ENCODE peak calls at places on chromosomes 4 and X, in five cellular contexts. O, A, G, Z and I are unnamed samples. For H3K4me1, the result is how much of the 10 kb centered on the place peaks cover.

GRCh38 chr4:81432825-81433224 is 38.9 kb downstream of the RASGEF1B start:
- DNase-seq in O (no peak), A (no peak), G (no peak), Z (no peak), I (no peak)

GRCh38 chr4:184382189-184382846 is 92.0 kb downstream of the IRF2 start:
- DNase-seq in O (no peak), A (no peak), G (no peak), Z (no peak), I (no peak)

GRCh38 chrX:39848900-39849299 is 248.9 kb downstream of the BCOR start:
- DNase-seq in O (no peak), A (no peak), G (no peak), Z (no peak), I (no peak)

GRCh38 chr4:120692964-120693363 is 229.6 kb downstream of the PRDM5 start:
- DNase-seq in O (no peak), A (no peak), G (peak), Z (peak), I (no peak)

GRCh38 chrX:131958724-131959123 is 64.4 kb upstream of the STK26 start:
- DNase-seq in O (no peak), A (no peak), G (no peak), Z (no peak), I (no peak)

GRCh38 chr4:186472948-186473347 is 82.4 kb downstream of the MTNR1A start:
- DNase-seq in O (no peak), A (peak), G (peak), Z (no peak), I (no peak)

GRCh38 chr4:153610623-153611376 is 73.3 kb upstream of the TLR2 start:
- DNase-seq in O (no peak), A (no peak), G (no peak), Z (no peak), I (no peak)

GRCh38 chr4:110654254-110654635 is 31.4 kb upstream of the PITX2 start:
- DNase-seq in O (no peak), A (no peak), G (no peak), Z (no peak), I (no peak)

GRCh38 chr4:24315056-24315455 is 269.3 kb downstream of the DHX15 start:
- DNase-seq in O (no peak), A (no peak), G (no peak), Z (no peak), I (no peak)

GRCh38 chr4:89134775-89135319 is 23.5 kb downstream of the TIGD2 start:
- DNase-seq in O (no peak), A (no peak), G (no peak), Z (no peak), I (no peak)

GRCh38 chr4:185011408-185011807 is 6.9 kb upstream of the HELT start:
- DNase-seq in O (no peak), A (no peak), G (peak), Z (no peak), I (no peak)

GRCh38 chrX:103797691-103798090 is 21.1 kb downstream of the PLP1 start:
- DNase-seq in O (no peak), A (no peak), G (no peak), Z (no peak), I (no peak)

GRCh38 chr4:168711197-168712120 is 214.6 kb downstream of the PALLD start:
- DNase-seq in O (no peak), A (no peak), G (no peak), Z (no peak), I (peak)

GRCh38 chrX:108025954-108026616 is 18.8 kb upstream of the VSIG1 start:
- DNase-seq in O (no peak), A (no peak), G (no peak), Z (no peak), I (no peak)

GRCh38 chrX:85004255-85004654 is 578 bp downstream of the APOOL start:
- DNase-seq in O (no peak), A (no peak), G (no peak), Z (no peak), I (no peak)

GRCh38 chrX:85001344-85001743 is 2.3 kb upstream of the APOOL start:
- DNase-seq in O (no peak), A (no peak), G (no peak), Z (no peak), I (no peak)

GRCh38 chrX:85003655-85004244 is at the start of gene APOOL:
- DNase-seq in O (peak), A (no peak), G (peak), Z (peak), I (peak)
- TF ChIP-seq POLR2A in O (no peak), A (no peak), G (no peak), Z (no peak), I (no peak)

DNA sequence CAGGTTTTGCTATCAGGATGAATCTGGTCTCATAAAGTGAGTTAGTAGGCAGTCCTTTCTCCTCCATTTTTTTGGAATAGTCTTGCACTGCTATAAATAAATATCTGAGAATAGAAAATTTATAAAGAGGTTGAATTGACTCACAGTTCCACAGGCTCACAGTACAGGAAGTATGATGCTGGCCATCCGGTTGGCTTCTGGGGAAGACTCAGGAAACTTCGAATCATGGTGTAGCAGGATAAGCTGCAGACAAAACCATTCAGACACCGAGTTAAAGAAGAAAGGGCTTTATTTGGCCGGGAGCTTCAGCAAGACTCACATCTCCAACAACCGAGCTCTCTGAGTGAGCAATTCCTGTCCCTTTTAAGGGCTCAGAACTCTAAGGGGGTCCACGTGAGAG is 348.2 kb downstream of the KCTD8 start:
- DNase-seq in O (no peak), A (no peak), G (no peak), Z (no peak), I (no peak)
- H3K4me1 ChIP-seq in O (under half), A (under half), G (under half), Z (under half), I (under half)

DNA sequence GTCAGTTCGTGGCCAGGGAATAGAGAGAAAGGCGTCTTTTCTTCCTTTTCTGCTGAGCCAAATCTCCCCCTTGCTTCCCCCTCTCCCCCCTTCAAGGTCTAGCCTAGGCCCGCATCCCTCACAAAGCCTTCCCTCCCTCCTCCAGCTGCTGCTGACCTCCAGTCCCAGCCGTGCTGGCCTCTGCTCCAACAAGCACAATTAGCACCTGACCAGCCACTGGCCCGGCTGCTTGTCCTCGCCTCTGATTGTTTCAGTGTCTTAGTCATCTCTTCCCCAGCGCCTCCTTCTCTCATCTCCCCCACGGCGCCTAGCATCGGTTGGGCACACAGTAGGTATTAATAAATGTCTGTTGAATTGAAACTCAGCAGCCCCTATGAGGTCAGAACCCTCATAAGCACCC is 4.2 kb downstream of the ELF4 start:
- DNase-seq in O (no peak), A (no peak), G (no peak), Z (no peak), I (no peak)
- H3K27ac ChIP-seq in O (peak), A (peak), G (no peak), Z (no peak), I (peak)

GRCh38 chr4:57109847-57110634 is at the start of gene IGFBP7:
- DNase-seq in O (no peak), A (no peak), G (no peak), Z (peak), I (no peak)
- TF ChIP-seq POLR2A in O (no peak), A (peak), G (no peak), Z (peak), I (peak)

DNA sequence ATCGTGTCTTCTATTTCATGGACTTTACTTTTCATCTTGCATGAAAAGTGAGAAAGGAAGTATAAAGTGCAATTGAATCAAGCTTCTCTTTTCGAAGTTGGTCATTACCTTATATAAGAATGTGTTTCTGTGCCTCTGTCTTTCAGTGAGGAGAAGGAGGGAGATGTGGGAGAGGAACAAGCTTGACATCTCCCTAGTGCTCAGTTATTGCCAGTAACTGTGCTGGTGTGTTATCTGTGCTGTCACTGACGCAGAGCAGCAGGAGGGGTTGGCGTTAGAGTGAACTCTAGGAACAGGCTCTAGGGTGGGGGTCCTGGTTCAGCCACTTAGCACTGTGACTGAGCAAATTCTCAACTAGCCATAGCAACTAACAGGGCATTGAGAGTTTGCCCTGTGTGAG is 34.0 kb upstream of the TBC1D9 start:
- DNase-seq in O (no peak), A (no peak), G (no peak), Z (no peak), I (no peak)
- H3K4me1 ChIP-seq in O (under half), A (under half), G (under half), Z (under half), I (under half)